ENCODE peak calls at places on chromosomes 5 and 9, in six cellular contexts. N, J, X, U, F and L are unnamed samples.

GRCh38 chr5:143204474-143205246 is 198.8 kb downstream of the NR3C1 start:
- DNase-seq in N (no peak), J (no peak), X (no peak), U (no peak), F (no peak), L (no peak)

GRCh38 chr9:16726023-16726422 is 144.4 kb downstream of the BNC2 start:
- DNase-seq in N (peak), J (no peak), X (no peak), U (peak), F (no peak), L (no peak)

GRCh38 chr5:136249678-136250266 is 56.8 kb upstream of the SMIM32 start:
- DNase-seq in N (peak), J (peak), X (no peak), U (peak), F (no peak), L (peak)

GRCh38 chr5:103218164-103218563 is 40.4 kb upstream of the MACIR start:
- DNase-seq in N (peak), J (no peak), X (no peak), U (peak), F (no peak), L (no peak)

GRCh38 chr5:418681-419121 is 24.3 kb upstream of the EXOC3 start:
- DNase-seq in N (peak), J (no peak), X (no peak), U (no peak), F (no peak), L (peak)

GRCh38 chr9:121363586-121363961 is 6.5 kb downstream of the STOM start:
- DNase-seq in N (no peak), J (no peak), X (no peak), U (no peak), F (no peak), L (no peak)

GRCh38 chr5:16690243-16690839 is 73.5 kb upstream of the RETREG1 start:
- DNase-seq in N (peak), J (peak), X (no peak), U (peak), F (no peak), L (peak)

GRCh38 chr5:134136221-134136631 is 21.7 kb downstream of the TCF7 start:
- DNase-seq in N (no peak), J (no peak), X (no peak), U (no peak), F (peak), L (no peak)

GRCh38 chr9:117403403-117403811 is 11.4 kb downstream of the ASTN2 start:
- DNase-seq in N (no peak), J (peak), X (no peak), U (no peak), F (no peak), L (peak)

GRCh38 chr5:99089822-99090549 is 161.2 kb upstream of the CHD1 start:
- DNase-seq in N (no peak), J (no peak), X (no peak), U (no peak), F (no peak), L (no peak)

GRCh38 chr5:132298305-132298704 is 4.1 kb downstream of the SLC22A4 start:
- DNase-seq in N (peak), J (no peak), X (no peak), U (no peak), F (no peak), L (no peak)

GRCh38 chr9:137116027-137116507 is 1.5 kb upstream of the DPP7 start:
- DNase-seq in N (no peak), J (no peak), X (no peak), U (no peak), F (no peak), L (no peak)

GRCh38 chr9:115042781-115043509 is 75.0 kb downstream of the TNC start:
- DNase-seq in N (peak), J (no peak), X (peak), U (no peak), F (no peak), L (no peak)

GRCh38 chr5:85293139-85293785 is 908.6 kb upstream of the EDIL3 start:
- DNase-seq in N (no peak), J (no peak), X (no peak), U (no peak), F (no peak), L (no peak)

GRCh38 chr5:151016700-151017099 is 3.7 kb upstream of the GPX3 start:
- DNase-seq in N (no peak), J (no peak), X (no peak), U (no peak), F (no peak), L (no peak)

GRCh38 chr9:92359380-92360007 is 33.7 kb downstream of the CENPP start:
- DNase-seq in N (no peak), J (peak), X (no peak), U (no peak), F (no peak), L (peak)

GRCh38 chr9:8419871-8420270 is 620.3 kb upstream of the DMAC1 start:
- DNase-seq in N (peak), J (no peak), X (no peak), U (no peak), F (no peak), L (no peak)

GRCh38 chr5:1460054-1460682 is 14.9 kb upstream of the SLC6A3 start:
- DNase-seq in N (no peak), J (no peak), X (no peak), U (no peak), F (no peak), L (no peak)

GRCh38 chr9:106675780-106676179 is 187.2 kb upstream of the ZNF462 start:
- DNase-seq in N (no peak), J (no peak), X (no peak), U (no peak), F (no peak), L (no peak)

GRCh38 chr5:168433982-168434381 is 52.3 kb upstream of the RARS1 start:
- DNase-seq in N (no peak), J (peak), X (no peak), U (peak), F (no peak), L (no peak)

GRCh38 chr9:16092627-16093091 is 539.8 kb downstream of the CCDC171 start:
- DNase-seq in N (no peak), J (peak), X (no peak), U (no peak), F (no peak), L (no peak)

GRCh38 chr5:160318409-160318808 is 6.0 kb upstream of the CCNJL start:
- DNase-seq in N (no peak), J (no peak), X (no peak), U (no peak), F (no peak), L (no peak)

GRCh38 chr5:137231535-137231934 is 267.6 kb downstream of the SPOCK1 start:
- DNase-seq in N (peak), J (no peak), X (no peak), U (no peak), F (no peak), L (no peak)

GRCh38 chr5:207599-207998 is 10.4 kb downstream of the CCDC127 start:
- DNase-seq in N (no peak), J (no peak), X (no peak), U (no peak), F (no peak), L (no peak)

GRCh38 chr9:101582593-101582992 is 12.2 kb downstream of the PPP3R2 start:
- DNase-seq in N (peak), J (no peak), X (no peak), U (peak), F (no peak), L (no peak)

GRCh38 chr5:32275421-32275765 is 37.3 kb downstream of the MTMR12 start:
- DNase-seq in N (no peak), J (no peak), X (no peak), U (no peak), F (no peak), L (no peak)

GRCh38 chr5:128904815-128905214 is 60.5 kb upstream of the SLC27A6 start:
- DNase-seq in N (no peak), J (no peak), X (no peak), U (no peak), F (no peak), L (no peak)

GRCh38 chr5:150596826-150597225 is 43.6 kb upstream of the SYNPO start:
- DNase-seq in N (no peak), J (no peak), X (no peak), U (no peak), F (no peak), L (no peak)

GRCh38 chr5:135304352-135305221 is 94.4 kb downstream of the MACROH2A1 start:
- DNase-seq in N (no peak), J (no peak), X (no peak), U (peak), F (no peak), L (peak)

GRCh38 chr5:173515526-173515925 is 100.9 kb downstream of the BOD1 start:
- DNase-seq in N (peak), J (no peak), X (no peak), U (no peak), F (no peak), L (no peak)

GRCh38 chr9:7490317-7491108 is 309.1 kb downstream of the DMAC1 start:
- DNase-seq in N (no peak), J (no peak), X (no peak), U (no peak), F (no peak), L (no peak)

GRCh38 chr5:27868292-27868691 is 829.9 kb upstream of the CDH9 start:
- DNase-seq in N (no peak), J (no peak), X (no peak), U (no peak), F (no peak), L (no peak)

GRCh38 chr5:94779684-94780083 is 161.2 kb downstream of the SLF1 start:
- DNase-seq in N (no peak), J (no peak), X (no peak), U (no peak), F (no peak), L (no peak)

GRCh38 chr5:172530835-172531703 is 76.7 kb upstream of the SH3PXD2B start:
- DNase-seq in N (no peak), J (no peak), X (no peak), U (no peak), F (no peak), L (no peak)

GRCh38 chr9:89427621-89428221 is 70.2 kb downstream of the SEMA4D start:
- DNase-seq in N (no peak), J (no peak), X (no peak), U (no peak), F (no peak), L (no peak)

GRCh38 chr5:96961053-96961452 is 25.2 kb downstream of the LNPEP start:
- DNase-seq in N (no peak), J (no peak), X (peak), U (no peak), F (no peak), L (no peak)

GRCh38 chr5:78467744-78468357 is 107.4 kb downstream of the SCAMP1 start:
- DNase-seq in N (peak), J (no peak), X (no peak), U (peak), F (no peak), L (no peak)

GRCh38 chr5:78475370-78475769 is 115.0 kb downstream of the SCAMP1 start:
- DNase-seq in N (no peak), J (no peak), X (no peak), U (no peak), F (no peak), L (no peak)

GRCh38 chr5:78476795-78477194 is 116.4 kb downstream of the SCAMP1 start:
- DNase-seq in N (no peak), J (no peak), X (no peak), U (no peak), F (no peak), L (no peak)

GRCh38 chr5:78473747-78474146 is 113.3 kb downstream of the SCAMP1 start:
- DNase-seq in N (no peak), J (no peak), X (no peak), U (no peak), F (no peak), L (no peak)

GRCh38 chr5:78472469-78473106 is 112.2 kb downstream of the SCAMP1 start:
- DNase-seq in N (peak), J (no peak), X (no peak), U (no peak), F (no peak), L (no peak)
- TF ChIP-seq CTCF in N (peak), J (peak), X (peak), U (peak), F (no peak), L (no peak)

GRCh38 chr5:59609501-59610265 is 283.8 kb downstream of the PDE4D start:
- DNase-seq in N (no peak), J (no peak), X (no peak), U (no peak), F (no peak), L (no peak)

GRCh38 chr5:59608745-59609144 is 284.8 kb downstream of the PDE4D start:
- DNase-seq in N (peak), J (no peak), X (no peak), U (peak), F (no peak), L (no peak)

GRCh38 chr5:59604111-59604510 is 289.4 kb downstream of the PDE4D start:
- DNase-seq in N (no peak), J (no peak), X (no peak), U (no peak), F (no peak), L (no peak)

GRCh38 chr5:59607126-59607807 is 286.3 kb downstream of the PDE4D start:
- DNase-seq in N (no peak), J (no peak), X (no peak), U (no peak), F (no peak), L (no peak)
- TF ChIP-seq CTCF in N (no peak), J (no peak), X (no peak), U (no peak), F (no peak), L (no peak)

DNA sequence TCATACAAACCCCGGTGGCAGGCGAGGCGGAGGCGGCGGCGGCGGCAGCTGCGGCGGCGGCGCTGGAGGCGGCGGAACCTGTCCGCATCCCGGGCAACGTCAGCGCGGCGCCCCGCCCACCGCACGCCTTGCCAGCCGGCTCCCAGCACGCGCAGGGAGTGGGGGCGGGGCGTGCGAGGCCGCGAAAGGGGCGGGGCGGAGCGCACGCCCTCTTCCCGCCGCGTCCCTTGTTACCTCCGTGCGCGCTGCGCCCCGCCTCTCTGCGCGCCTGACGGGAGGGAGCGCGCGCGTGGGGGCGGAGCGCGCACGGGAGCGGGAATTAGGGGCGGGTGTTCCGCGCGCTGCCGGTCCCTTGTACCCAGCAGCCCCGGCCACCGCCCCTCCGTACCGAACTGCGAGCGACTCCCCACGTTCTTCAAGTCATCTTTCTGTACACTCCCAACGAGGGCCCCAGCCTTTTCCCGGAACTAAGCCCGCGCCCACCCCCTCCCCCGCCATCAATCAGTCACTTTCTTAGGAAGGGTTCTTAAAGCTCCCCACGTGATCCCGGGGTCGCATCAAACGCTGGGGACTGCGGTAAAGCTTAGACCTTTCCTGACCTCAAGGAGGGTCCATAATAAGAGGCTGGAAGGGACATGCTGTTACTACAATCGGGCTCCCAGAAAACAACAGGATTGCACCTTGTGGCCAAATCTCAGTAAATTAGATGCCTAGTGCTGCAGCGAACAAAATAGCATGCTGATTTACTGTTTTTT is at the start of gene AGTPBP1:
- DNase-seq in N (peak), J (peak), X (peak), U (peak), F (peak), L (peak)
- TF ChIP-seq CTCF in N (peak), J (peak), X (no peak), U (peak), F (no peak), L (no peak)

DNA sequence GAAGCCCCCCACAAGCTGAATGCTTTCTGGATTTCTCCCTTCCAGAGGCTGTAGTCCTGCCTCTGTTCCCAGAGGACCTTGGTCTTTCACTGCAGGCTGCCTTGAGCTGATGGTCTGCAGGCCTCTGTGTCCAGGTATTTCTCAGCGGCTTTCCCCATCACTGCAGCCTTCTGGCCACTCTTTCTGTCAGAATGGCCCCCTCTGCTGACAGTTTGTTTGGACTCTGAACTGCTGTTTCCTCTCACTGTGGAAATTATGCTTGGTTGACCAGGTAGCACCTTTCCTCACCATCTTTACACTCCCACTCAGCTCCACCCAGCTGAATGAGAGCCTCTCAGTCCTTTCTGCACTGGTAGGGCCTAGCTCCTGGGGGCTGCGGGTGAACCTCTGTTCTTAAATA is 230.0 kb downstream of the TENT4A start:
- DNase-seq in N (no peak), J (no peak), X (no peak), U (no peak), F (no peak), L (no peak)
- TF ChIP-seq CTCF in N (no peak), J (no peak), X (no peak), U (no peak), F (no peak), L (peak)

DNA sequence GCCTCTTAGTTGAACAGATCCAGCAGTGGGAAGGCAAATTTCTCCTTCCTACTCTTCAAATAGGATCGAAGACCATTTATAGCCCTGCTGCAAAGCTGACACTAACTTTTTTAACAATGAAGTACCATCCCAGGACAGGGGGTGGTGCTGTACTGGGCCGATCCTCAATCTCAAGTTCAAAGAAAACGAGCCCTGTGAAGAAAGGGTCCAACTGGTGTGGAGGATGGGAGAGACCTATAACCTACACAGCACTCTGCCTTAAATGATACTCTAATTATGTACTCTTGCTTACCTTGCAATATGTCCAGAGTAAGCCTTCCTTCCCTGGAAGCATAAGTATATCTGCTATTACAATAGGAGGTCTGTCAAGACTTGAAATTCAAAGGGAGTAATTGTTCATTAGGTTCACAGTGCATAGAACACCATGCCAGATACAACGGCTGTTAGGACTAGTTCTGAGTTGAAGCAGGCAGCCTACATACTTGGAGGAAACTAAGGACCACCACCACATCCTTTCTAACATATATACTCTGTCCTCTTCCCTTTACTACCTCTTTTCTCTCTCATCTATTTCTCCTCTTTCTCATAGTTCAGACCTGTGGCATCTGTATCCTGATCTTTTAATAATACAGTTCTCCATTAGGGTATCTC is 6.2 kb downstream of the ETF1 start:
- DNase-seq in N (no peak), J (no peak), X (no peak), U (peak), F (no peak), L (no peak)
- TF ChIP-seq CTCF in N (peak), J (peak), X (peak), U (peak), F (no peak), L (peak)

GRCh38 chr5:71838286-71838685 is 119.2 kb downstream of the CARTPT start:
- DNase-seq in N (no peak), J (no peak), X (no peak), U (no peak), F (no peak), L (no peak)

GRCh38 chr5:71834575-71834974 is 115.5 kb downstream of the CARTPT start:
- DNase-seq in N (no peak), J (no peak), X (no peak), U (no peak), F (no peak), L (no peak)

GRCh38 chr5:71832812-71833456 is 113.9 kb downstream of the CARTPT start:
- DNase-seq in N (no peak), J (no peak), X (no peak), U (no peak), F (no peak), L (no peak)

GRCh38 chr5:71836547-71837112 is 117.6 kb downstream of the CARTPT start:
- DNase-seq in N (no peak), J (no peak), X (no peak), U (peak), F (no peak), L (no peak)

DNA sequence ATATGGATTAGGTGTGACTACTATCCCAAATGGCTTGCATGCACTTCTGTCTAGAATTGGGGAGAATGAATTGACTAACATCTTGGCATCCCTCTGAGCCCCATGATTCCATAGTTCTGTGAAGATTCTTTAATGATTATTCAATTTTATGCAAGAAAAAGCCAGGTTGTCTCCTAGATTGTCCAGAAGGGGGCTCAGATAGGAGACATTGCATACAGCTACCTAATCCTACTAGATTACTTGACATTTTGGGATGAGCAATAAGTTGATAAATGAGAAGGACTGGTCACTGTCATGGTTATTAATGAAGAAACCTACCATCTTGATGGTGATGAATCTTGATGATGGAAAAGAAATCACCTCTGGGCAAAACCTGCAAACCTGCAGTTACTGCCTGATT is 117.0 kb downstream of the CARTPT start:
- DNase-seq in N (no peak), J (no peak), X (no peak), U (peak), F (no peak), L (no peak)
- TF ChIP-seq CTCF in N (peak), J (peak), X (peak), U (peak), F (no peak), L (peak)

GRCh38 chr9:95495988-95496387 is 20.8 kb downstream of the PTCH1 start:
- DNase-seq in N (no peak), J (no peak), X (no peak), U (no peak), F (no peak), L (no peak)
- TF ChIP-seq CTCF in N (no peak), J (no peak), X (no peak), U (no peak), F (no peak), L (no peak)